ENCODE peak calls at places on chromosomes 6 and 20, in ten cellular contexts. One of them, this sample, is unnamed.

GRCh38 chr20:9572690-9573089 is 58.3 kb downstream of the LAMP5 start:
- DNase-seq in transverse colon: no peak
- DNase-seq in cardiac muscle cell: no peak
- DNase-seq in cardiac fibroblast: no peak
- DNase-seq in colonic mucosa: no peak
- DNase-seq in uterus: no peak
- DNase-seq in H9: peak
- DNase-seq in RWPE1: no peak
- DNase-seq in GM12865: no peak
- DNase-seq in GM12878: no peak
- DNase-seq in this sample: no peak

GRCh38 chr6:170067923-170068360 is 222.9 kb downstream of the DLL1 start:
- DNase-seq in transverse colon: peak
- DNase-seq in cardiac muscle cell: no peak
- DNase-seq in cardiac fibroblast: no peak
- DNase-seq in colonic mucosa: no peak
- DNase-seq in uterus: peak
- DNase-seq in H9: no peak
- DNase-seq in RWPE1: no peak
- DNase-seq in GM12865: no peak
- DNase-seq in GM12878: no peak
- DNase-seq in this sample: no peak

GRCh38 chr6:14705841-14706377 is 540.0 kb upstream of the JARID2 start:
- DNase-seq in transverse colon: no peak
- DNase-seq in cardiac muscle cell: peak
- DNase-seq in cardiac fibroblast: no peak
- DNase-seq in colonic mucosa: no peak
- DNase-seq in uterus: no peak
- DNase-seq in H9: no peak
- DNase-seq in RWPE1: no peak
- DNase-seq in GM12865: no peak
- DNase-seq in GM12878: no peak
- DNase-seq in this sample: no peak

GRCh38 chr20:63967330-63968135 is 2.2 kb downstream of the ZNF512B start:
- DNase-seq in transverse colon: peak
- DNase-seq in cardiac muscle cell: no peak
- DNase-seq in cardiac fibroblast: no peak
- DNase-seq in colonic mucosa: peak
- DNase-seq in uterus: peak
- DNase-seq in H9: no peak
- DNase-seq in RWPE1: no peak
- DNase-seq in GM12865: no peak
- DNase-seq in GM12878: no peak
- DNase-seq in this sample: no peak

GRCh38 chr6:20885076-20885475 is 350.8 kb downstream of the CDKAL1 start:
- DNase-seq in transverse colon: no peak
- DNase-seq in cardiac muscle cell: no peak
- DNase-seq in cardiac fibroblast: no peak
- DNase-seq in colonic mucosa: no peak
- DNase-seq in uterus: no peak
- DNase-seq in H9: no peak
- DNase-seq in RWPE1: no peak
- DNase-seq in GM12865: no peak
- DNase-seq in GM12878: no peak
- DNase-seq in this sample: no peak

GRCh38 chr6:32113386-32114352 is 4.5 kb upstream of the TNXB start:
- DNase-seq in transverse colon: peak
- DNase-seq in cardiac muscle cell: peak
- DNase-seq in cardiac fibroblast: peak
- DNase-seq in colonic mucosa: peak
- DNase-seq in uterus: peak
- DNase-seq in H9: peak
- DNase-seq in RWPE1: peak
- DNase-seq in GM12865: no peak
- DNase-seq in GM12878: no peak
- DNase-seq in this sample: peak

GRCh38 chr20:33407251-33407650 is 5.9 kb upstream of the CDK5RAP1 start:
- DNase-seq in transverse colon: no peak
- DNase-seq in cardiac muscle cell: peak
- DNase-seq in cardiac fibroblast: peak
- DNase-seq in colonic mucosa: no peak
- DNase-seq in uterus: no peak
- DNase-seq in H9: no peak
- DNase-seq in RWPE1: no peak
- DNase-seq in GM12865: no peak
- DNase-seq in GM12878: no peak
- DNase-seq in this sample: no peak

GRCh38 chr6:64860203-64860602 is 846.8 kb downstream of the EYS start:
- DNase-seq in transverse colon: no peak
- DNase-seq in cardiac muscle cell: no peak
- DNase-seq in cardiac fibroblast: no peak
- DNase-seq in colonic mucosa: no peak
- DNase-seq in uterus: no peak
- DNase-seq in H9: no peak
- DNase-seq in RWPE1: no peak
- DNase-seq in GM12865: no peak
- DNase-seq in GM12878: no peak
- DNase-seq in this sample: no peak

GRCh38 chr6:33597551-33598322 is 17.7 kb upstream of the BAK1 start:
- DNase-seq in transverse colon: no peak
- DNase-seq in cardiac muscle cell: peak
- DNase-seq in cardiac fibroblast: no peak
- DNase-seq in colonic mucosa: no peak
- DNase-seq in uterus: no peak
- DNase-seq in H9: no peak
- DNase-seq in RWPE1: no peak
- DNase-seq in GM12865: no peak
- DNase-seq in GM12878: no peak
- DNase-seq in this sample: no peak

GRCh38 chr20:38245753-38246152 is 14.8 kb downstream of the KIAA1755 start:
- DNase-seq in transverse colon: no peak
- DNase-seq in cardiac muscle cell: no peak
- DNase-seq in cardiac fibroblast: no peak
- DNase-seq in colonic mucosa: no peak
- DNase-seq in uterus: peak
- DNase-seq in H9: no peak
- DNase-seq in RWPE1: no peak
- DNase-seq in GM12865: no peak
- DNase-seq in GM12878: no peak
- DNase-seq in this sample: no peak

GRCh38 chr6:26571592-26572296 is 25.0 kb upstream of the ABT1 start:
- DNase-seq in transverse colon: peak
- DNase-seq in cardiac muscle cell: peak
- DNase-seq in cardiac fibroblast: peak
- DNase-seq in colonic mucosa: peak
- DNase-seq in uterus: peak
- DNase-seq in H9: peak
- DNase-seq in RWPE1: peak
- DNase-seq in GM12865: peak
- DNase-seq in GM12878: peak
- DNase-seq in this sample: peak

GRCh38 chr6:142400495-142400894 is 98.7 kb downstream of the ADGRG6 start:
- DNase-seq in transverse colon: no peak
- DNase-seq in cardiac muscle cell: peak
- DNase-seq in cardiac fibroblast: peak
- DNase-seq in colonic mucosa: no peak
- DNase-seq in uterus: no peak
- DNase-seq in H9: no peak
- DNase-seq in RWPE1: no peak
- DNase-seq in GM12865: no peak
- DNase-seq in GM12878: no peak
- DNase-seq in this sample: no peak

GRCh38 chr20:330233-331149 is 5.1 kb downstream of the SOX12 start:
- DNase-seq in transverse colon: no peak
- DNase-seq in cardiac muscle cell: peak
- DNase-seq in cardiac fibroblast: peak
- DNase-seq in colonic mucosa: no peak
- DNase-seq in uterus: peak
- DNase-seq in H9: peak
- DNase-seq in RWPE1: peak
- DNase-seq in GM12865: peak
- DNase-seq in GM12878: no peak
- DNase-seq in this sample: peak

GRCh38 chr20:62326959-62327725 is 24.3 kb downstream of the ADRM1 start:
- DNase-seq in transverse colon: no peak
- DNase-seq in cardiac muscle cell: no peak
- DNase-seq in cardiac fibroblast: no peak
- DNase-seq in colonic mucosa: no peak
- DNase-seq in uterus: no peak
- DNase-seq in H9: no peak
- DNase-seq in RWPE1: no peak
- DNase-seq in GM12865: no peak
- DNase-seq in GM12878: no peak
- DNase-seq in this sample: no peak

GRCh38 chr20:62329389-62330377 is 26.9 kb downstream of the ADRM1 start:
- DNase-seq in transverse colon: no peak
- DNase-seq in cardiac muscle cell: no peak
- DNase-seq in cardiac fibroblast: no peak
- DNase-seq in colonic mucosa: no peak
- DNase-seq in uterus: no peak
- DNase-seq in H9: no peak
- DNase-seq in RWPE1: no peak
- DNase-seq in GM12865: no peak
- DNase-seq in GM12878: no peak
- DNase-seq in this sample: no peak

GRCh38 chr20:62326559-62326958 is 23.8 kb downstream of the ADRM1 start:
- DNase-seq in transverse colon: no peak
- DNase-seq in cardiac muscle cell: no peak
- DNase-seq in cardiac fibroblast: no peak
- DNase-seq in colonic mucosa: no peak
- DNase-seq in uterus: no peak
- DNase-seq in H9: no peak
- DNase-seq in RWPE1: no peak
- DNase-seq in GM12865: no peak
- DNase-seq in GM12878: no peak
- DNase-seq in this sample: no peak

GRCh38 chr20:62328684-62329388 is 26.0 kb downstream of the ADRM1 start:
- DNase-seq in transverse colon: no peak
- DNase-seq in cardiac muscle cell: no peak
- DNase-seq in cardiac fibroblast: no peak
- DNase-seq in colonic mucosa: no peak
- DNase-seq in uterus: no peak
- DNase-seq in H9: no peak
- DNase-seq in RWPE1: no peak
- DNase-seq in GM12865: no peak
- DNase-seq in GM12878: no peak
- DNase-seq in this sample: no peak

GRCh38 chr20:62327726-62328495 is 25.1 kb downstream of the ADRM1 start:
- DNase-seq in transverse colon: no peak
- DNase-seq in cardiac muscle cell: no peak
- DNase-seq in cardiac fibroblast: no peak
- DNase-seq in colonic mucosa: no peak
- DNase-seq in uterus: no peak
- DNase-seq in H9: no peak
- DNase-seq in RWPE1: no peak
- DNase-seq in GM12865: no peak
- DNase-seq in GM12878: no peak
- DNase-seq in this sample: no peak
- TF ChIP-seq CTCF in transverse colon: no peak
- TF ChIP-seq CTCF in cardiac muscle cell: no peak
- TF ChIP-seq CTCF in cardiac fibroblast: no peak
- TF ChIP-seq CTCF in colonic mucosa: no peak
- TF ChIP-seq CTCF in uterus: no peak
- TF ChIP-seq CTCF in H9: no peak
- TF ChIP-seq CTCF in RWPE1: no peak
- TF ChIP-seq CTCF in GM12865: no peak
- TF ChIP-seq CTCF in GM12878: no peak
- TF ChIP-seq CTCF in this sample: no peak

DNA sequence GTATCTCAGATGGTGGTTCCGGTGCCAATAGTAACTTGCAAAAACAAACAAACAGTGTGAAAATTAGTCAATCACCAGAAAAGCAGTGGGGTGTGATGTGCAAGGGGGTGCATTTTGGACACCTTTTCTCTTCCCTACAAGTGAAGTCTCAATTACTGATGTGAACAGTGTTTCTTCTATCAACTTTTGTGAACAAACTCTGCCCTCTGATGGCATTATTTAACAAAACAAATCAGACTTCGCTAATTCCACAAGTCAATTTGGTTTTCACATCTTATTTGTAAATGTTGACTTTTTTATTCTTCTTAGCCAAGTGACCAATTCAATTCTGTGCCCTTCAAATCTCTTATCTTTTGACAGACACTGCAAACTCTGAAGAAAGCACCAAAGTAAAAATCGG is 212.2 kb downstream of the UST start:
- DNase-seq in transverse colon: no peak
- DNase-seq in cardiac muscle cell: peak
- DNase-seq in cardiac fibroblast: no peak
- DNase-seq in colonic mucosa: no peak
- DNase-seq in uterus: no peak
- DNase-seq in H9: no peak
- DNase-seq in RWPE1: no peak
- DNase-seq in GM12865: no peak
- DNase-seq in GM12878: no peak
- DNase-seq in this sample: no peak
- TF ChIP-seq CTCF in transverse colon: no peak
- TF ChIP-seq CTCF in cardiac muscle cell: no peak
- TF ChIP-seq CTCF in cardiac fibroblast: no peak
- TF ChIP-seq CTCF in colonic mucosa: no peak
- TF ChIP-seq CTCF in uterus: no peak
- TF ChIP-seq CTCF in H9: no peak
- TF ChIP-seq CTCF in RWPE1: no peak
- TF ChIP-seq CTCF in GM12865: no peak
- TF ChIP-seq CTCF in GM12878: no peak
- TF ChIP-seq CTCF in this sample: no peak

GRCh38 chr6:39451831-39452230 is 129.3 kb upstream of the KCNK16 start:
- DNase-seq in transverse colon: no peak
- DNase-seq in cardiac muscle cell: no peak
- DNase-seq in cardiac fibroblast: peak
- DNase-seq in colonic mucosa: peak
- DNase-seq in uterus: no peak
- DNase-seq in H9: peak
- DNase-seq in RWPE1: no peak
- DNase-seq in GM12865: peak
- DNase-seq in GM12878: no peak
- DNase-seq in this sample: peak
- TF ChIP-seq CTCF in transverse colon: peak
- TF ChIP-seq CTCF in cardiac muscle cell: peak
- TF ChIP-seq CTCF in cardiac fibroblast: peak
- TF ChIP-seq CTCF in colonic mucosa: peak
- TF ChIP-seq CTCF in uterus: no peak
- TF ChIP-seq CTCF in H9: peak
- TF ChIP-seq CTCF in RWPE1: no peak
- TF ChIP-seq CTCF in GM12865: peak
- TF ChIP-seq CTCF in GM12878: peak
- TF ChIP-seq CTCF in this sample: peak

DNA sequence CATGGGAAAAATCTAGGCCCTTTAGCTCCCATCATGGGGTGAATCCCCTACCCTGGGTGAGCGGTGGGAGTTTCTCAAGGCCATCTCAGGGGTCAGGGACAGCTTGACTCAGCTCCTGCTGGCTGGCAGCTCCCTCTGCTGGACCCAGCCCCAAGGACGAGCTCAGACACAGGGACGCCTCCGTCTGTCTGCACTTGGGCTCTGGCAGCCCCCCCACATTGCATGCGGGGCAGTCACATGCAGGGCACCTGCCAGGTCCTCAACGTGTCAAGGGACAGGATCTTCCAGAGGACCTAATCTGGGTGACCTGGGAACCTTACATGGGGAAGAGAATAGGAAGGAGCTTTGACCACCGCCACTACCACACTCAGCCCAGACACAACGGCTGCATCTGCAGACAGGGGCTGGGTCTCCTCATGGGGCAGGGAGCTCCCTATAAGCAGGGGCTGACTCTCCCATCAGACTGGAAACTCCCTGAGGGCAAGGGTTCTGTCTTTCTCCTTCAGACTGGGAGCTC is 173.4 kb downstream of the MRPL14 start:
- DNase-seq in transverse colon: no peak
- DNase-seq in cardiac muscle cell: peak
- DNase-seq in cardiac fibroblast: peak
- DNase-seq in colonic mucosa: no peak
- DNase-seq in uterus: peak
- DNase-seq in H9: peak
- DNase-seq in RWPE1: no peak
- DNase-seq in GM12865: no peak
- DNase-seq in GM12878: no peak
- DNase-seq in this sample: no peak
- TF ChIP-seq CTCF in transverse colon: no peak
- TF ChIP-seq CTCF in cardiac muscle cell: peak
- TF ChIP-seq CTCF in cardiac fibroblast: peak
- TF ChIP-seq CTCF in colonic mucosa: no peak
- TF ChIP-seq CTCF in uterus: peak
- TF ChIP-seq CTCF in H9: peak
- TF ChIP-seq CTCF in RWPE1: no peak
- TF ChIP-seq CTCF in GM12865: no peak
- TF ChIP-seq CTCF in GM12878: peak
- TF ChIP-seq CTCF in this sample: peak